ENCODE peak calls at places on chromosome 14, in five cellular contexts. R is iPS-NIHi11; B is effector CD4-positive, alpha-beta T cell; S is SHP77; W is cerebellum. C is an unnamed sample.

GRCh38 chr14:102171173-102172020 is 31.7 kb downstream of the WDR20 start:
- DNase-seq in R (no peak), B (no peak), S (no peak), W (no peak), C (no peak)

GRCh38 chr14:61264022-61264571 is 17.0 kb downstream of the TMEM30B start:
- DNase-seq in R (no peak), B (no peak), S (no peak), W (no peak), C (no peak)

GRCh38 chr14:50082308-50082742 is 34.0 kb downstream of the VCPKMT start:
- DNase-seq in R (no peak), B (peak), S (no peak), W (no peak), C (no peak)

GRCh38 chr14:76413962-76414665 is 38.2 kb downstream of the ESRRB start:
- DNase-seq in R (peak), B (no peak), S (no peak), W (no peak), C (no peak)

GRCh38 chr14:103483600-103483999 is 39.0 kb downstream of the CKB start:
- DNase-seq in R (no peak), B (no peak), S (no peak), W (no peak), C (no peak)

GRCh38 chr14:76546426-76547221 is 170.7 kb downstream of the ESRRB start:
- DNase-seq in R (peak), B (no peak), S (peak), W (no peak), C (peak)

GRCh38 chr14:85085981-85086380 is 444.0 kb upstream of the FLRT2 start:
- DNase-seq in R (no peak), B (no peak), S (no peak), W (no peak), C (no peak)

GRCh38 chr14:50007123-50007903 is 109.1 kb downstream of the VCPKMT start:
- DNase-seq in R (peak), B (no peak), S (no peak), W (no peak), C (no peak)

GRCh38 chr14:96176275-96176674 is 28.4 kb upstream of the BDKRB2 start:
- DNase-seq in R (no peak), B (no peak), S (no peak), W (no peak), C (no peak)

GRCh38 chr14:73887116-73887490 is 444 bp downstream of the ZNF410 start:
- DNase-seq in R (no peak), B (no peak), S (peak), W (no peak), C (peak)

GRCh38 chr14:20274062-20274461 is 31.7 kb downstream of the TTC5 start:
- DNase-seq in R (no peak), B (no peak), S (no peak), W (no peak), C (no peak)

GRCh38 chr14:71070169-71070568 is 162.9 kb downstream of the PCNX1 start:
- DNase-seq in R (no peak), B (no peak), S (no peak), W (no peak), C (no peak)

GRCh38 chr14:67358914-67359313 is 690 bp downstream of the ATP6V1D start:
- DNase-seq in R (peak), B (no peak), S (no peak), W (peak), C (no peak)

GRCh38 chr14:66395300-66395699 is 90.9 kb upstream of the CCDC196 start:
- DNase-seq in R (no peak), B (no peak), S (no peak), W (no peak), C (no peak)

GRCh38 chr14:49939884-49940510 is 47.1 kb downstream of the ARF6 start:
- DNase-seq in R (no peak), B (no peak), S (no peak), W (no peak), C (no peak)

GRCh38 chr14:104353221-104353920 is 215.0 kb downstream of the KIF26A start:
- DNase-seq in R (no peak), B (no peak), S (no peak), W (no peak), C (no peak)

GRCh38 chr14:48350971-48351370 is 675.6 kb upstream of the MDGA2 start:
- DNase-seq in R (no peak), B (no peak), S (no peak), W (no peak), C (no peak)

C was measured in cerebellar cortex.